ENCODE peak calls at places on chromosomes 6 and 20, in six cellular contexts. A is left lung, R is BJ, Q is bronchial epithelial cell, O is heart left ventricle, N is fibroblast of lung. S is an unnamed sample.

GRCh38 chr6:159473844-159474243 is 219.2 kb downstream of the SOD2 start:
- DNase-seq in O (no peak), Q (no peak), N (peak), R (no peak), A (no peak), S (peak)

GRCh38 chr6:89297695-89298351 is 17.3 kb downstream of the GABRR2 start:
- DNase-seq in A (peak), R (peak), Q (peak), N (peak), O (no peak), S (peak)

GRCh38 chr6:100593522-100593921 is 128.8 kb upstream of the SIM1 start:
- DNase-seq in R (no peak), Q (no peak), O (no peak), N (no peak), A (no peak), S (no peak)

GRCh38 chr6:167572106-167572505 is 247.2 kb downstream of the TTLL2 start:
- DNase-seq in N (no peak), A (no peak), O (no peak), Q (no peak), R (no peak), S (no peak)

GRCh38 chr6:4299476-4299875 is 164.1 kb upstream of the ECI2 start:
- DNase-seq in A (no peak), Q (peak), O (no peak), N (no peak), R (no peak), S (peak)

GRCh38 chr20:14667241-14667640 is 329.8 kb upstream of the FLRT3 start:
- DNase-seq in N (no peak), Q (no peak), O (no peak), A (no peak), R (no peak), S (no peak)

GRCh38 chr6:159012201-159012600 is 12.2 kb upstream of the RSPH3 start:
- DNase-seq in R (no peak), N (peak), A (no peak), O (no peak), Q (no peak), S (no peak)

GRCh38 chr6:12572884-12573824 is 143.4 kb upstream of the PHACTR1 start:
- DNase-seq in O (no peak), Q (peak), N (peak), R (peak), A (no peak), S (peak)

GRCh38 chr6:31401403-31401802 is 2.0 kb upstream of the MICA start:
- DNase-seq in Q (peak), N (peak), R (peak), O (no peak), A (peak), S (peak)

GRCh38 chr20:11891827-11892521 is 25.7 kb upstream of the BTBD3 start:
- DNase-seq in Q (peak), N (peak), R (no peak), A (peak), O (no peak), S (peak)

GRCh38 chr20:63947638-63948456 is 8.4 kb downstream of the UCKL1 start:
- DNase-seq in Q (no peak), N (no peak), A (no peak), O (peak), R (no peak), S (no peak)

GRCh38 chr6:85058806-85059205 is 294.4 kb upstream of the TBX18 start:
- DNase-seq in N (no peak), O (no peak), Q (no peak), R (no peak), A (no peak), S (no peak)

GRCh38 chr6:127120787-127121636 is 2.5 kb downstream of the RSPO3 start:
- DNase-seq in N (peak), R (peak), O (peak), A (peak), Q (peak), S (peak)

GRCh38 chr20:44056010-44056698 is 130.8 kb downstream of the JPH2 start:
- DNase-seq in A (no peak), R (no peak), N (no peak), O (no peak), Q (peak), S (no peak)

GRCh38 chr20:33229843-33230242 is 6.0 kb upstream of the BPIFA1 start:
- DNase-seq in Q (no peak), N (no peak), R (no peak), O (no peak), A (no peak), S (no peak)

GRCh38 chr6:4055420-4056041 is 23.4 kb downstream of the FAM217A start:
- DNase-seq in N (peak), Q (peak), O (no peak), A (no peak), R (peak), S (peak)

GRCh38 chr20:34110025-34111013 is 1.7 kb downstream of the EIF2S2 start:
- DNase-seq in R (no peak), Q (no peak), O (no peak), A (no peak), N (peak), S (peak)

GRCh38 chr20:41344938-41345728 is 4.5 kb downstream of the LPIN3 start:
- DNase-seq in Q (no peak), O (no peak), R (no peak), A (no peak), N (no peak), S (no peak)

GRCh38 chr6:23180504-23181293 is 611.3 kb downstream of the HDGFL1 start:
- DNase-seq in R (peak), Q (no peak), N (peak), O (peak), A (peak), S (peak)

GRCh38 chr20:63775096-63775978 is 35.8 kb downstream of the SLC2A4RG start:
- DNase-seq in N (peak), O (peak), A (no peak), R (no peak), Q (no peak), S (peak)

GRCh38 chr6:15474196-15474595 is 188.6 kb downstream of the DTNBP1 start:
- DNase-seq in Q (peak), A (no peak), R (no peak), N (peak), O (no peak), S (no peak)

GRCh38 chr6:53906842-53907241 is 112.0 kb downstream of the LRRC1 start:
- DNase-seq in N (no peak), Q (no peak), A (no peak), O (no peak), R (no peak), S (peak)

GRCh38 chr6:140572129-140572528 is 1197.7 kb upstream of the CITED2 start:
- DNase-seq in Q (peak), R (peak), A (no peak), N (peak), O (no peak), S (peak)

GRCh38 chr20:49868538-49868937 is 46.8 kb downstream of the SPATA2 start:
- DNase-seq in O (no peak), N (no peak), A (no peak), Q (no peak), R (no peak), S (no peak)

GRCh38 chr20:49865559-49865958 is 49.8 kb downstream of the SPATA2 start:
- DNase-seq in N (no peak), O (no peak), A (no peak), R (no peak), Q (peak), S (peak)

GRCh38 chr20:49863666-49864065 is 51.0 kb downstream of the SLC9A8 start:
- DNase-seq in Q (no peak), A (no peak), N (no peak), O (no peak), R (no peak), S (no peak)

GRCh38 chr20:49867453-49868215 is 47.7 kb downstream of the SPATA2 start:
- DNase-seq in O (no peak), Q (no peak), N (no peak), A (no peak), R (no peak), S (no peak)

DNA sequence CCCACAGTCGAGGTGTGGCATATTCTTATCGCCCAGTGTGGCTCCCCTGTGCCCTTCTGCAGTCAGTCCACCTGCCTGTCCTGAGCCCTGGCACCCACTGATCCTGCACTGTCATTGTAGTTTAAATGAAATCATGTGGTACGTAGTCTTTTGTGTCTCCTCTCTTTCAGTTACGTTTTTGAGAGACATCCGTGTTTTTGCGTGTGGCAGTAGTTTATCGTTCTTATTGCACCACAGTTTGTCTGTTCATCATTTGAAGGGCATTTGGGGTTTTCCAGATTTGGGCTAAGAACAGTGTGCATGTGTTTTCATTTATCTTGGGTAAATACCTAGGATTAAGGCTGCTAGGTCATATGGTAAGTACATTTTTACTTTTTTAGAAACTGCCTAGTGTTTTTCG is 49.3 kb downstream of the SPATA2 start:
- DNase-seq in Q (peak), N (no peak), O (no peak), R (peak), A (no peak), S (peak)
- H3K4me3 ChIP-seq in Q (no peak), N (no peak), O (no peak), R (no peak), A (no peak), S (no peak)

GRCh38 chr6:10406556-10406955 is 8.3 kb downstream of the TFAP2A start:
- DNase-seq in O (no peak), Q (peak), A (no peak), R (no peak), N (no peak), S (no peak)

GRCh38 chr6:10402648-10403311 is 12.1 kb downstream of the TFAP2A start:
- DNase-seq in Q (peak), A (no peak), O (no peak), R (no peak), N (no peak), S (no peak)

GRCh38 chr6:10403385-10404106 is 11.3 kb downstream of the TFAP2A start:
- DNase-seq in O (no peak), Q (peak), N (peak), R (no peak), A (no peak), S (peak)

GRCh38 chr6:10404799-10405524 is 9.9 kb downstream of the TFAP2A start:
- DNase-seq in Q (peak), N (no peak), R (no peak), O (peak), A (no peak), S (no peak)

DNA sequence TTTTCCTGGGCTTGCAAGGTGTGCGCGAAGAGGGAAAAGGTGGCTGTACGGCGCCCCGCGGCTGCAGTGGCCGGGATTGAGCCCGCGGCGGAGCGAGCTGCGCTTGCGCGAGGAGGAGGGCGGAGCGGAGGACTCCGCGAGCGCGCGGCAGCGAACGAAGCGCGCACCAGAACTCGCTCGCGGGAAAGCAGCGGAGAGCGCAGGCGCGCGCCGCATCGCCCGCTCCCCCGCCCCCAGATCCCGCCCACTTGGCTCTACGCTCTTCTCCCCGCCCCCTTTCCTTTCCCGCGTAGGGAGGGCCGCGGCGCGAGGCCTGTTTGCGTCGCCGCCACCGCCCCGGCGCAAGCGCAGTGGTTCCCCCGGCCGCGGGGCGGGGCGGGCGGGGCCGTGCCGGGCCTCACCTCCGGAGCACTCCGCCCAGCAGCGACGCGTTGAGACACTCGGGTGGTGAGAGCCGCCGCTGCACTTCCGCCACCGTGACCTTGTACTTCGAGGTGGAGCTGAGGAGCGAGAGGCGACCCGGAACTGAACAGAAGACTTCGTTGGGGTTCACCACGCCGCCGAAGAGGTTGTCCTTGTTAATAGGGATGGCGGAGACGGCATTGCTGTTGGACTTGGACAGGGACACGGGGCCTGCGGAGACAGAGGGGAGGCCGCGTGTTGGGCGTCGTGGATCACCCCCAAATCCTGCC is 10.6 kb downstream of the TFAP2A start:
- DNase-seq in O (peak), Q (peak), N (peak), A (peak), R (peak), S (peak)
- H3K4me3 ChIP-seq in O (peak), Q (peak), N (peak), A (peak), R (peak), S (peak)

GRCh38 chr6:40352527-40353170 is 234.5 kb downstream of the LRFN2 start:
- DNase-seq in R (no peak), A (no peak), O (no peak), N (no peak), Q (no peak), S (no peak)
- H3K4me3 ChIP-seq in R (no peak), A (no peak), O (no peak), N (no peak), Q (no peak), S (no peak)

GRCh38 chr6:112038268-112038667 is 15.6 kb upstream of the CCN6 start:
- DNase-seq in O (no peak), N (peak), Q (no peak), R (no peak), A (no peak), S (no peak)
- H3K4me3 ChIP-seq in O (no peak), N (no peak), Q (no peak), R (no peak), A (no peak), S (no peak)

GRCh38 chr20:47610247-47610944 is 108.7 kb downstream of the NCOA3 start:
- DNase-seq in N (peak), Q (peak), A (peak), R (peak), O (no peak), S (peak)
- H3K4me3 ChIP-seq in N (no peak), Q (no peak), A (no peak), R (no peak), O (no peak), S (no peak)

DNA sequence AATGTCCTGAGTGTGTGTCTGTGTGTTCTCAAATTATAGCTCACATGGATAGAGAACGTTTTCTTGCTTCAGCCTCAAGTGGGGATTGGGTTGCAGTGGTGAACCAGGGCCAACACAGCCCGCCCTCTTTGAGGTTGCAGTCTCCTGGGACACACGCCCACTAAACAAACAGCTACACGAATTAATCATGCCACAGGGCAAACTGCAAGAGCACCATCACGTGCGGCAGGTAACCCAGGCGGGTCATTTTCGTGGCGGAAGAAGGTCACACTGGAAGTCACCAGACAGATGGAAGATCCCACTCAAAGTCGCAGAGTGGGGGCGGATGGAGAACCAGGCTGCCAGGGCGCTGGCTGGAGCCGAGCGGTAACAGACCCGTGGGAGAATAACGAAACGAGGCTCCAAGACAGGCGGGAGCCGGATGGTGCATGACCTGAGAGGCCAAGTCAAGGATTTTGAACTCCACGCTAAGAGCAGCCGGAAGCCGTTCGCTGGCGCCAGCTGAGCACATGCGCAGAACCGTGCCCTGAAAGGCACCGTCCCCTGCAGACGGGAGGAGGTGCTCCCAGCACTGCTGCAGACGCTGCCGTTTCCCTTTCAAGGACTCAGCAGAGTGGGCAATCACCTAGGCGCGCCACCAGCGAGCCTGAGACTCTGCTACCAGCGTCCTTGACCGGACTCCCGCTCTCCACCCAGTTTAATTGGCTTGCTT is 10.7 kb downstream of the DLL1 start:
- DNase-seq in N (no peak), A (peak), R (no peak), Q (peak), O (peak), S (peak)
- H3K4me3 ChIP-seq in N (peak), A (peak), R (peak), Q (peak), O (peak), S (peak)

DNA sequence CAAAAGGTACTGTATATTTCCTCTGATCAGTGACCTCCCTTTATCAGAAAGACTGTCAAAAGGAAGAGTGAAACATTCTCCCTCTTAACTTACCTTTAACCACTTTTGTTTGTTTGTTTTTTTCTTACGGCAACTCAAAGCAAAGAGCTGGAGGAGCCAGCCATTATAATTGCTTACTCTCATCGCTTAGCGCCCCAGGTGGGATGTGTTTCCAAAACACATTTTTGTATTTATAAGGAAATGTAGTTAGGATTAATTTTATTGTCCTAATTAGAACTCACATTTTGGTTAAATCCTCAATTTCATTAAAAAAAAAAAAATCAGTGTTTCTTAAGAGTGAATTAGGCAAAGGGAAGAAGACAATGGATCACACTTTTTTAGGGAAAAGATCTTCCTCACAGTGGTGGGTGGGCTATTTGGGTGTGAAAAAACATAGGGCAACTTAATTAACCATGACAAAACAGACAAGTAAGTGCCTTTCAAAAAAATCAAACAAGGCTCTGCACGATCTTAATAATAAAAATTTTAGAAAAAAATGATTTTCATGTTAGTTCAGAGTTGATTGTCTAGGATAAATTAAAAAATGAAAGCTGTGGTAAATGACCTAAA is 1.2 kb upstream of the PHACTR2 start:
- DNase-seq in N (no peak), A (no peak), R (no peak), Q (no peak), O (no peak), S (no peak)
- H3K4me3 ChIP-seq in N (no peak), A (no peak), R (no peak), Q (no peak), O (no peak), S (no peak)

GRCh38 chr20:49695830-49696229 is 17.8 kb downstream of the B4GALT5 start:
- DNase-seq in Q (no peak), O (no peak), A (no peak), R (no peak), N (no peak), S (no peak)

GRCh38 chr20:49692941-49693340 is 20.7 kb downstream of the B4GALT5 start:
- DNase-seq in R (no peak), A (no peak), Q (no peak), O (no peak), N (no peak), S (no peak)

GRCh38 chr20:49691818-49692568 is 21.7 kb downstream of the B4GALT5 start:
- DNase-seq in A (no peak), R (no peak), Q (no peak), N (no peak), O (no peak), S (no peak)

GRCh38 chr20:49694450-49695071 is 19.1 kb downstream of the B4GALT5 start:
- DNase-seq in N (no peak), A (no peak), R (no peak), Q (no peak), O (no peak), S (no peak)

GRCh38 chr20:49693435-49694171 is 20.1 kb downstream of the B4GALT5 start:
- DNase-seq in N (no peak), R (no peak), A (no peak), Q (peak), O (no peak), S (no peak)
- H3K4me3 ChIP-seq in N (no peak), R (no peak), A (no peak), Q (no peak), O (no peak), S (no peak)

GRCh38 chr6:134316733-134317431 is 1.0 kb downstream of the SGK1 start:
- DNase-seq in O (no peak), A (no peak), N (no peak), Q (no peak), R (no peak), S (no peak)
- H3K4me3 ChIP-seq in O (peak), A (peak), N (peak), Q (peak), R (peak), S (peak)

DNA sequence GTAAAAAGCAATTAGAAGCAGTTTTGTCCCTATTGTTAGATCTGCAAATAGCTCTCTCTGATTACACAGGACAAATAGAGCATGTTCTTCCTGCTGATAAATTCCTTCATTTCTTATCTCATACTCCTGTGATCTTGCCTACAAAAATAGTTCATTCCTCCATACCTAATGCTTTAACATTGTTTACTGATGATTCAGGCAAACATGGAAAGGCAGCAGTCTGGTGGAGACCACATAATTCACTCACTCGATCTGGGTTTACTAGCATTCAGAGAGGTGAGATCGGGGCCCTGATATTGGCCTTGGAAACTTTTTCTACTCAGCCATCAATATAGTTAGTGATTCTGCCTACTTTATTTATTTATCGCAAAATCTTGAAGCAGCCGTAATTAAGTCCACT is 20.2 kb downstream of the HLA-DPA1 start:
- DNase-seq in N (peak), Q (no peak), A (no peak), R (no peak), O (no peak), S (no peak)
- H3K4me3 ChIP-seq in N (no peak), Q (no peak), A (no peak), R (no peak), O (no peak), S (no peak)

S was measured in fibroblast of the aortic adventitia.